ENCODE peak calls at places on chromosomes 6 and 20, in eight cellular contexts. I, W, J, U, O, F, V and C are unnamed samples.

GRCh38 chr6:157757430-157758403 is 65.3 kb upstream of the SNX9 start:
- DNase-seq in I (no peak), W (no peak), J (no peak), U (no peak), O (no peak), F (no peak), V (no peak), C (no peak)

GRCh38 chr20:45798935-45799642 is 7.3 kb downstream of the DNTTIP1 start:
- DNase-seq in I (peak), W (peak), J (no peak), U (peak), O (peak), F (peak), V (peak), C (peak)

GRCh38 chr20:48523191-48523757 is 304.5 kb downstream of the PREX1 start:
- DNase-seq in I (peak), W (no peak), J (no peak), U (no peak), O (no peak), F (peak), V (peak), C (no peak)

GRCh38 chr6:109202409-109203264 is 107.3 kb downstream of the CEP57L1 start:
- DNase-seq in I (no peak), W (no peak), J (no peak), U (no peak), O (no peak), F (no peak), V (peak), C (no peak)

GRCh38 chr6:18262812-18263560 is 1.3 kb downstream of the DEK start:
- DNase-seq in I (no peak), W (peak), J (no peak), U (no peak), O (no peak), F (peak), V (no peak), C (no peak)

GRCh38 chr6:130781557-130781956 is 45.6 kb upstream of the SMLR1 start:
- DNase-seq in I (no peak), W (no peak), J (no peak), U (no peak), O (no peak), F (no peak), V (no peak), C (no peak)

GRCh38 chr20:63464289-63464635 is 8.2 kb downstream of the KCNQ2 start:
- DNase-seq in I (no peak), W (no peak), J (no peak), U (no peak), O (no peak), F (no peak), V (no peak), C (no peak)

GRCh38 chr20:40565681-40566040 is 123.4 kb downstream of the MAFB start:
- DNase-seq in I (peak), W (no peak), J (no peak), U (no peak), O (no peak), F (no peak), V (no peak), C (no peak)

GRCh38 chr6:109782401-109783046 is 91.4 kb downstream of the FIG4 start:
- DNase-seq in I (no peak), W (no peak), J (no peak), U (no peak), O (no peak), F (no peak), V (no peak), C (no peak)

GRCh38 chr20:45100563-45101245 is at the start of gene KCNS1:
- DNase-seq in I (peak), W (no peak), J (peak), U (no peak), O (no peak), F (no peak), V (peak), C (no peak)

GRCh38 chr6:26489926-26490575 is 10.1 kb upstream of the BTN1A1 start:
- DNase-seq in I (no peak), W (no peak), J (no peak), U (no peak), O (no peak), F (no peak), V (no peak), C (no peak)

GRCh38 chr6:136362421-136363090 is 72.9 kb upstream of the BCLAF1 start:
- DNase-seq in I (no peak), W (no peak), J (no peak), U (no peak), O (no peak), F (no peak), V (no peak), C (no peak)

GRCh38 chr6:137283080-137283479 is 63.9 kb upstream of the IFNGR1 start:
- DNase-seq in I (no peak), W (no peak), J (no peak), U (no peak), O (no peak), F (no peak), V (no peak), C (no peak)

GRCh38 chr6:43852350-43852864 is 82.4 kb downstream of the VEGFA start:
- DNase-seq in I (no peak), W (no peak), J (no peak), U (no peak), O (no peak), F (no peak), V (no peak), C (no peak)

GRCh38 chr6:147776631-147777030 is 268.1 kb downstream of the SAMD5 start:
- DNase-seq in I (no peak), W (no peak), J (no peak), U (no peak), O (no peak), F (no peak), V (no peak), C (no peak)

GRCh38 chr6:44034391-44034861 is 92.8 kb downstream of the MRPL14 start:
- DNase-seq in I (no peak), W (no peak), J (no peak), U (no peak), O (no peak), F (no peak), V (no peak), C (no peak)

GRCh38 chr6:29964904-29965872 is 22.9 kb downstream of the HLA-A start:
- DNase-seq in I (peak), W (peak), J (no peak), U (peak), O (peak), F (peak), V (peak), C (peak)

GRCh38 chr6:169075211-169075621 is 178.4 kb downstream of the THBS2 start:
- DNase-seq in I (no peak), W (no peak), J (no peak), U (no peak), O (no peak), F (no peak), V (peak), C (no peak)

GRCh38 chr6:53049389-53049788 is 15.8 kb upstream of the FBXO9 start:
- DNase-seq in I (no peak), W (no peak), J (no peak), U (no peak), O (no peak), F (no peak), V (no peak), C (no peak)

GRCh38 chr6:113684382-113684901 is 172.7 kb upstream of the MARCKS start:
- DNase-seq in I (no peak), W (no peak), J (no peak), U (no peak), O (no peak), F (no peak), V (no peak), C (no peak)

GRCh38 chr6:127514396-127515227 is 4.5 kb downstream of the MTCL3 start:
- DNase-seq in I (peak), W (peak), J (peak), U (no peak), O (peak), F (peak), V (peak), C (no peak)